ENCODE peak calls at places on chromosome 20, in four cellular contexts. N, W, Y and M are unnamed samples.

GRCh38 chr20:58528412-58528811 is 13.2 kb upstream of the APCDD1L start:
- DNase-seq in N (no peak), Y (no peak), W (no peak), M (no peak)

GRCh38 chr20:9440891-9441290 is 73.5 kb upstream of the LAMP5 start:
- DNase-seq in W (peak), N (no peak), Y (no peak), M (no peak)

GRCh38 chr20:50020283-50020682 is 37.5 kb downstream of the SNAI1 start:
- DNase-seq in Y (no peak), W (peak), N (no peak), M (no peak)

GRCh38 chr20:49883246-49883802 is 32.0 kb downstream of the SPATA2 start:
- DNase-seq in W (no peak), N (no peak), Y (no peak), M (no peak)

GRCh38 chr20:32680544-32681174 is 6.9 kb upstream of the C20orf203 start:
- DNase-seq in N (no peak), W (no peak), Y (no peak), M (no peak)

GRCh38 chr20:4195499-4195898 is 180.1 kb upstream of the RNF24 start:
- DNase-seq in N (no peak), Y (no peak), W (peak), M (peak)

GRCh38 chr20:23356203-23356602 is 5.6 kb downstream of the NXT1 start:
- DNase-seq in N (no peak), Y (no peak), W (no peak), M (no peak)

GRCh38 chr20:2602046-2602735 is 50.2 kb upstream of the NOP56 start:
- DNase-seq in Y (no peak), N (no peak), W (no peak), M (no peak)

GRCh38 chr20:36998652-36999051 is 47.1 kb upstream of the SAMHD1 start:
- DNase-seq in W (no peak), N (no peak), Y (no peak), M (no peak)

GRCh38 chr20:50330504-50331313 is 140.1 kb downstream of the CEBPB start:
- DNase-seq in Y (no peak), N (no peak), W (no peak), M (peak)

GRCh38 chr20:23920408-23920780 is 40.8 kb upstream of the CST5 start:
- DNase-seq in N (no peak), Y (no peak), W (no peak), M (no peak)